ENCODE peak calls at places on chromosome 14, in four cellular contexts. One of them, this sample, is unnamed.

GRCh38 chr14:100193417-100194357 is 34.2 kb upstream of the DEGS2 start:
- DNase-seq in caudate nucleus: no peak
- DNase-seq in right lobe of liver: no peak
- DNase-seq in effector memory CD4-positive, alpha-beta T cell: no peak
- DNase-seq in this sample: no peak

GRCh38 chr14:106556665-106557289 is 1030.4 kb downstream of the TMEM121 start:
- DNase-seq in caudate nucleus: no peak
- DNase-seq in right lobe of liver: peak
- DNase-seq in effector memory CD4-positive, alpha-beta T cell: peak
- DNase-seq in this sample: no peak

GRCh38 chr14:83883732-83884131 is 1646.2 kb upstream of the FLRT2 start:
- DNase-seq in effector memory CD4-positive, alpha-beta T cell: no peak
- DNase-seq in caudate nucleus: no peak
- DNase-seq in right lobe of liver: no peak
- DNase-seq in this sample: no peak

GRCh38 chr14:53979141-53979673 is 22.6 kb upstream of the BMP4 start:
- DNase-seq in right lobe of liver: no peak
- DNase-seq in effector memory CD4-positive, alpha-beta T cell: no peak
- DNase-seq in caudate nucleus: no peak
- DNase-seq in this sample: peak

GRCh38 chr14:80764921-80765507 is 176.5 kb downstream of the CEP128 start:
- DNase-seq in effector memory CD4-positive, alpha-beta T cell: no peak
- DNase-seq in right lobe of liver: no peak
- DNase-seq in caudate nucleus: no peak
- DNase-seq in this sample: no peak

GRCh38 chr14:105852378-105853088 is 326.1 kb downstream of the TMEM121 start:
- DNase-seq in caudate nucleus: no peak
- DNase-seq in right lobe of liver: no peak
- DNase-seq in effector memory CD4-positive, alpha-beta T cell: no peak
- DNase-seq in this sample: no peak

GRCh38 chr14:106201376-106201775 is 675.0 kb downstream of the TMEM121 start:
- DNase-seq in effector memory CD4-positive, alpha-beta T cell: no peak
- DNase-seq in right lobe of liver: no peak
- DNase-seq in caudate nucleus: no peak
- DNase-seq in this sample: no peak

GRCh38 chr14:68518910-68519686 is 273.8 kb downstream of the ZFP36L1 start:
- DNase-seq in caudate nucleus: no peak
- DNase-seq in effector memory CD4-positive, alpha-beta T cell: no peak
- DNase-seq in right lobe of liver: no peak
- DNase-seq in this sample: peak

GRCh38 chr14:76720382-76720813 is 40.9 kb upstream of the VASH1 start:
- DNase-seq in right lobe of liver: peak
- DNase-seq in caudate nucleus: no peak
- DNase-seq in effector memory CD4-positive, alpha-beta T cell: no peak
- DNase-seq in this sample: peak

GRCh38 chr14:104268725-104269436 is 130.5 kb downstream of the KIF26A start:
- DNase-seq in caudate nucleus: no peak
- DNase-seq in effector memory CD4-positive, alpha-beta T cell: no peak
- DNase-seq in right lobe of liver: peak
- DNase-seq in this sample: no peak

GRCh38 chr14:39731912-39732311 is 299.7 kb upstream of the FBXO33 start:
- DNase-seq in right lobe of liver: no peak
- DNase-seq in caudate nucleus: no peak
- DNase-seq in effector memory CD4-positive, alpha-beta T cell: no peak
- DNase-seq in this sample: no peak

GRCh38 chr14:48957486-48957885 is 628.7 kb downstream of the RPS29 start:
- DNase-seq in effector memory CD4-positive, alpha-beta T cell: no peak
- DNase-seq in caudate nucleus: no peak
- DNase-seq in right lobe of liver: no peak
- DNase-seq in this sample: no peak

GRCh38 chr14:32006267-32007110 is 70.6 kb upstream of the ARHGAP5 start:
- DNase-seq in right lobe of liver: no peak
- DNase-seq in effector memory CD4-positive, alpha-beta T cell: no peak
- DNase-seq in caudate nucleus: no peak
- DNase-seq in this sample: peak

GRCh38 chr14:60106341-60106740 is 14.6 kb downstream of the PCNX4 start:
- DNase-seq in effector memory CD4-positive, alpha-beta T cell: no peak
- DNase-seq in right lobe of liver: no peak
- DNase-seq in caudate nucleus: no peak
- DNase-seq in this sample: no peak

GRCh38 chr14:26175659-26176058 is 422.2 kb downstream of the NOVA1 start:
- DNase-seq in caudate nucleus: no peak
- DNase-seq in right lobe of liver: no peak
- DNase-seq in effector memory CD4-positive, alpha-beta T cell: no peak
- DNase-seq in this sample: no peak

GRCh38 chr14:32986791-32987545 is 48.3 kb downstream of the NPAS3 start:
- DNase-seq in caudate nucleus: peak
- DNase-seq in right lobe of liver: no peak
- DNase-seq in effector memory CD4-positive, alpha-beta T cell: no peak
- DNase-seq in this sample: no peak

GRCh38 chr14:96184737-96185136 is 19.9 kb upstream of the BDKRB2 start:
- DNase-seq in effector memory CD4-positive, alpha-beta T cell: no peak
- DNase-seq in caudate nucleus: no peak
- DNase-seq in right lobe of liver: no peak
- DNase-seq in this sample: no peak

GRCh38 chr14:46322730-46323425 is 328.7 kb downstream of the RPL10L start:
- DNase-seq in effector memory CD4-positive, alpha-beta T cell: no peak
- DNase-seq in right lobe of liver: no peak
- DNase-seq in caudate nucleus: no peak
- DNase-seq in this sample: peak

GRCh38 chr14:24131549-24131966 is 1.1 kb downstream of the FITM1 start:
- DNase-seq in caudate nucleus: no peak
- DNase-seq in right lobe of liver: no peak
- DNase-seq in effector memory CD4-positive, alpha-beta T cell: no peak
- DNase-seq in this sample: no peak

GRCh38 chr14:102592969-102593840 is 756 bp downstream of the RCOR1 start:
- DNase-seq in caudate nucleus: no peak
- DNase-seq in effector memory CD4-positive, alpha-beta T cell: peak
- DNase-seq in right lobe of liver: peak
- DNase-seq in this sample: peak

GRCh38 chr14:39050389-39050788 is 52.6 kb downstream of the SEC23A start:
- DNase-seq in effector memory CD4-positive, alpha-beta T cell: no peak
- DNase-seq in right lobe of liver: no peak
- DNase-seq in caudate nucleus: no peak
- DNase-seq in this sample: no peak

GRCh38 chr14:106788534-106788933 is 1262.2 kb downstream of the TMEM121 start:
- DNase-seq in right lobe of liver: no peak
- DNase-seq in effector memory CD4-positive, alpha-beta T cell: no peak
- DNase-seq in caudate nucleus: no peak
- DNase-seq in this sample: no peak

GRCh38 chr14:90518941-90519256 is 122.1 kb downstream of the CALM1 start:
- DNase-seq in caudate nucleus: no peak
- DNase-seq in effector memory CD4-positive, alpha-beta T cell: peak
- DNase-seq in right lobe of liver: no peak
- DNase-seq in this sample: peak

GRCh38 chr14:95233702-95234241 is 76.4 kb upstream of the DICER1 start:
- DNase-seq in right lobe of liver: no peak
- DNase-seq in effector memory CD4-positive, alpha-beta T cell: no peak
- DNase-seq in caudate nucleus: no peak
- DNase-seq in this sample: peak

GRCh38 chr14:93936245-93936644 is 9.1 kb downstream of the FAM181A start:
- DNase-seq in caudate nucleus: no peak
- DNase-seq in effector memory CD4-positive, alpha-beta T cell: no peak
- DNase-seq in right lobe of liver: no peak
- DNase-seq in this sample: peak

GRCh38 chr14:96203635-96204034 is 1.0 kb upstream of the BDKRB2 start:
- DNase-seq in right lobe of liver: no peak
- DNase-seq in effector memory CD4-positive, alpha-beta T cell: no peak
- DNase-seq in caudate nucleus: no peak
- DNase-seq in this sample: no peak

GRCh38 chr14:34081576-34082136 is 130.8 kb upstream of the EGLN3 start:
- DNase-seq in caudate nucleus: no peak
- DNase-seq in right lobe of liver: no peak
- DNase-seq in effector memory CD4-positive, alpha-beta T cell: no peak
- DNase-seq in this sample: peak

GRCh38 chr14:21199611-21200570 is 44.0 kb upstream of the OR5AU1 start:
- DNase-seq in caudate nucleus: no peak
- DNase-seq in effector memory CD4-positive, alpha-beta T cell: no peak
- DNase-seq in right lobe of liver: no peak
- DNase-seq in this sample: no peak

GRCh38 chr14:67237591-67237990 is 3.6 kb upstream of the PALS1 start:
- DNase-seq in effector memory CD4-positive, alpha-beta T cell: no peak
- DNase-seq in caudate nucleus: no peak
- DNase-seq in right lobe of liver: no peak
- DNase-seq in this sample: no peak

GRCh38 chr14:71686677-71687076 is 245.6 kb upstream of the RGS6 start:
- DNase-seq in right lobe of liver: no peak
- DNase-seq in effector memory CD4-positive, alpha-beta T cell: no peak
- DNase-seq in caudate nucleus: no peak
- DNase-seq in this sample: peak

GRCh38 chr14:90553298-90553920 is 156.6 kb downstream of the CALM1 start:
- DNase-seq in right lobe of liver: no peak
- DNase-seq in effector memory CD4-positive, alpha-beta T cell: no peak
- DNase-seq in caudate nucleus: no peak
- DNase-seq in this sample: no peak

GRCh38 chr14:31556191-31556590 is 5.0 kb upstream of the NUBPL start:
- DNase-seq in right lobe of liver: no peak
- DNase-seq in caudate nucleus: no peak
- DNase-seq in effector memory CD4-positive, alpha-beta T cell: no peak
- DNase-seq in this sample: no peak

GRCh38 chr14:59055439-59056045 is 132.9 kb upstream of the DAAM1 start:
- DNase-seq in right lobe of liver: no peak
- DNase-seq in effector memory CD4-positive, alpha-beta T cell: no peak
- DNase-seq in caudate nucleus: no peak
- DNase-seq in this sample: peak

GRCh38 chr14:76181546-76181945 is 29.8 kb downstream of the GPATCH2L start:
- DNase-seq in caudate nucleus: no peak
- DNase-seq in right lobe of liver: no peak
- DNase-seq in effector memory CD4-positive, alpha-beta T cell: no peak
- DNase-seq in this sample: no peak

GRCh38 chr14:51716610-51717009 is 64.9 kb downstream of the FRMD6 start:
- DNase-seq in right lobe of liver: no peak
- DNase-seq in caudate nucleus: no peak
- DNase-seq in effector memory CD4-positive, alpha-beta T cell: no peak
- DNase-seq in this sample: no peak

GRCh38 chr14:59161571-59162175 is 26.8 kb upstream of the DAAM1 start:
- DNase-seq in right lobe of liver: no peak
- DNase-seq in effector memory CD4-positive, alpha-beta T cell: no peak
- DNase-seq in caudate nucleus: no peak
- DNase-seq in this sample: peak

This sample was measured in left kidney.